ENCODE peak calls at places on chromosomes 12 and 14, in seven cellular contexts. One of them, this sample, is unnamed.

GRCh38 chr14:68596701-68597100 is 196.2 kb downstream of the ZFP36L1 start:
- DNase-seq in cardiac muscle cell: no peak
- DNase-seq in neural progenitor cell: no peak
- DNase-seq in adrenal gland: no peak
- DNase-seq in astrocyte of the spinal cord: no peak
- DNase-seq in tibial artery: peak
- DNase-seq in ovary: no peak
- DNase-seq in this sample: no peak

GRCh38 chr14:70907996-70908917 is 998 bp downstream of the PCNX1 start:
- DNase-seq in neural progenitor cell: peak
- DNase-seq in tibial artery: peak
- DNase-seq in adrenal gland: peak
- DNase-seq in ovary: peak
- DNase-seq in astrocyte of the spinal cord: peak
- DNase-seq in cardiac muscle cell: peak
- DNase-seq in this sample: no peak

GRCh38 chr12:6769003-6769389 is 2.8 kb downstream of the PTMS start:
- DNase-seq in astrocyte of the spinal cord: peak
- DNase-seq in tibial artery: peak
- DNase-seq in neural progenitor cell: peak
- DNase-seq in cardiac muscle cell: peak
- DNase-seq in ovary: peak
- DNase-seq in adrenal gland: no peak
- DNase-seq in this sample: no peak

GRCh38 chr12:124938606-124939427 is 24.4 kb upstream of the UBC start:
- DNase-seq in adrenal gland: peak
- DNase-seq in tibial artery: peak
- DNase-seq in ovary: peak
- DNase-seq in neural progenitor cell: peak
- DNase-seq in astrocyte of the spinal cord: peak
- DNase-seq in cardiac muscle cell: peak
- DNase-seq in this sample: peak

GRCh38 chr14:71855399-71856036 is 76.7 kb upstream of the RGS6 start:
- DNase-seq in cardiac muscle cell: peak
- DNase-seq in ovary: no peak
- DNase-seq in tibial artery: peak
- DNase-seq in astrocyte of the spinal cord: peak
- DNase-seq in adrenal gland: peak
- DNase-seq in neural progenitor cell: peak
- DNase-seq in this sample: peak

GRCh38 chr14:65940056-65940735 is 527.7 kb downstream of the FUT8 start:
- DNase-seq in neural progenitor cell: peak
- DNase-seq in adrenal gland: no peak
- DNase-seq in tibial artery: no peak
- DNase-seq in astrocyte of the spinal cord: no peak
- DNase-seq in cardiac muscle cell: peak
- DNase-seq in ovary: no peak
- DNase-seq in this sample: peak

GRCh38 chr12:126668538-126668937 is 1598.4 kb upstream of the TMEM132C start:
- DNase-seq in ovary: no peak
- DNase-seq in adrenal gland: peak
- DNase-seq in astrocyte of the spinal cord: peak
- DNase-seq in tibial artery: no peak
- DNase-seq in neural progenitor cell: no peak
- DNase-seq in cardiac muscle cell: no peak
- DNase-seq in this sample: peak

GRCh38 chr12:45216297-45216982 is 545 bp downstream of the ANO6 start:
- DNase-seq in ovary: peak
- DNase-seq in cardiac muscle cell: peak
- DNase-seq in tibial artery: peak
- DNase-seq in astrocyte of the spinal cord: peak
- DNase-seq in adrenal gland: peak
- DNase-seq in neural progenitor cell: peak
- DNase-seq in this sample: no peak

GRCh38 chr12:122528582-122528981 is 1.5 kb downstream of the KNTC1 start:
- DNase-seq in tibial artery: no peak
- DNase-seq in astrocyte of the spinal cord: no peak
- DNase-seq in ovary: no peak
- DNase-seq in neural progenitor cell: no peak
- DNase-seq in cardiac muscle cell: no peak
- DNase-seq in adrenal gland: no peak
- DNase-seq in this sample: no peak

GRCh38 chr12:25254271-25254880 is 3.6 kb upstream of the KRAS start:
- DNase-seq in astrocyte of the spinal cord: no peak
- DNase-seq in ovary: no peak
- DNase-seq in adrenal gland: no peak
- DNase-seq in neural progenitor cell: no peak
- DNase-seq in cardiac muscle cell: peak
- DNase-seq in tibial artery: no peak
- DNase-seq in this sample: no peak

GRCh38 chr14:28755930-28756895 is 10.4 kb upstream of the FOXG1 start:
- DNase-seq in tibial artery: no peak
- DNase-seq in cardiac muscle cell: no peak
- DNase-seq in neural progenitor cell: peak
- DNase-seq in astrocyte of the spinal cord: no peak
- DNase-seq in ovary: no peak
- DNase-seq in adrenal gland: no peak
- DNase-seq in this sample: no peak

GRCh38 chr12:52836042-52836466 is 1.9 kb upstream of the KRT79 start:
- DNase-seq in adrenal gland: no peak
- DNase-seq in neural progenitor cell: no peak
- DNase-seq in tibial artery: no peak
- DNase-seq in astrocyte of the spinal cord: peak
- DNase-seq in ovary: no peak
- DNase-seq in cardiac muscle cell: no peak
- DNase-seq in this sample: no peak

GRCh38 chr12:65584041-65584440 is 240.2 kb upstream of the HMGA2 start:
- DNase-seq in ovary: no peak
- DNase-seq in cardiac muscle cell: no peak
- DNase-seq in adrenal gland: no peak
- DNase-seq in neural progenitor cell: no peak
- DNase-seq in tibial artery: no peak
- DNase-seq in astrocyte of the spinal cord: no peak
- DNase-seq in this sample: no peak

GRCh38 chr14:54312166-54312801 is 84.5 kb upstream of the CDKN3 start:
- DNase-seq in adrenal gland: peak
- DNase-seq in ovary: no peak
- DNase-seq in astrocyte of the spinal cord: peak
- DNase-seq in cardiac muscle cell: no peak
- DNase-seq in neural progenitor cell: no peak
- DNase-seq in tibial artery: no peak
- DNase-seq in this sample: peak

GRCh38 chr14:91493169-91493568 is 16.9 kb downstream of the PPP4R3A start:
- DNase-seq in neural progenitor cell: no peak
- DNase-seq in adrenal gland: no peak
- DNase-seq in cardiac muscle cell: no peak
- DNase-seq in astrocyte of the spinal cord: no peak
- DNase-seq in ovary: no peak
- DNase-seq in tibial artery: no peak
- DNase-seq in this sample: no peak

GRCh38 chr12:99093166-99093565 is 448.1 kb downstream of the APAF1 start:
- DNase-seq in ovary: no peak
- DNase-seq in cardiac muscle cell: no peak
- DNase-seq in adrenal gland: no peak
- DNase-seq in neural progenitor cell: no peak
- DNase-seq in tibial artery: no peak
- DNase-seq in astrocyte of the spinal cord: no peak
- DNase-seq in this sample: no peak

GRCh38 chr14:68674538-68675232 is 118.2 kb downstream of the ZFP36L1 start:
- DNase-seq in cardiac muscle cell: no peak
- DNase-seq in ovary: no peak
- DNase-seq in adrenal gland: no peak
- DNase-seq in astrocyte of the spinal cord: no peak
- DNase-seq in tibial artery: peak
- DNase-seq in neural progenitor cell: no peak
- DNase-seq in this sample: no peak

GRCh38 chr12:76670776-76671175 is 93.1 kb upstream of the ZDHHC17 start:
- DNase-seq in tibial artery: no peak
- DNase-seq in cardiac muscle cell: no peak
- DNase-seq in ovary: no peak
- DNase-seq in adrenal gland: no peak
- DNase-seq in astrocyte of the spinal cord: peak
- DNase-seq in neural progenitor cell: no peak
- DNase-seq in this sample: peak

GRCh38 chr14:41642402-41643195 is 35.9 kb downstream of the LRFN5 start:
- DNase-seq in cardiac muscle cell: no peak
- DNase-seq in adrenal gland: no peak
- DNase-seq in tibial artery: no peak
- DNase-seq in astrocyte of the spinal cord: no peak
- DNase-seq in ovary: no peak
- DNase-seq in neural progenitor cell: no peak
- DNase-seq in this sample: no peak

GRCh38 chr14:104872469-104873341 is 7.6 kb downstream of the CEP170B start:
- DNase-seq in tibial artery: no peak
- DNase-seq in cardiac muscle cell: no peak
- DNase-seq in astrocyte of the spinal cord: no peak
- DNase-seq in adrenal gland: peak
- DNase-seq in ovary: no peak
- DNase-seq in neural progenitor cell: peak
- DNase-seq in this sample: no peak

GRCh38 chr12:52044284-52044983 is 6.8 kb upstream of the NR4A1 start:
- DNase-seq in tibial artery: peak
- DNase-seq in astrocyte of the spinal cord: peak
- DNase-seq in adrenal gland: peak
- DNase-seq in ovary: peak
- DNase-seq in cardiac muscle cell: no peak
- DNase-seq in neural progenitor cell: no peak
- DNase-seq in this sample: no peak

GRCh38 chr14:69191340-69192111 is at the start of gene EXD2:
- DNase-seq in astrocyte of the spinal cord: peak
- DNase-seq in tibial artery: peak
- DNase-seq in neural progenitor cell: peak
- DNase-seq in cardiac muscle cell: peak
- DNase-seq in ovary: peak
- DNase-seq in adrenal gland: peak
- DNase-seq in this sample: peak

DNA sequence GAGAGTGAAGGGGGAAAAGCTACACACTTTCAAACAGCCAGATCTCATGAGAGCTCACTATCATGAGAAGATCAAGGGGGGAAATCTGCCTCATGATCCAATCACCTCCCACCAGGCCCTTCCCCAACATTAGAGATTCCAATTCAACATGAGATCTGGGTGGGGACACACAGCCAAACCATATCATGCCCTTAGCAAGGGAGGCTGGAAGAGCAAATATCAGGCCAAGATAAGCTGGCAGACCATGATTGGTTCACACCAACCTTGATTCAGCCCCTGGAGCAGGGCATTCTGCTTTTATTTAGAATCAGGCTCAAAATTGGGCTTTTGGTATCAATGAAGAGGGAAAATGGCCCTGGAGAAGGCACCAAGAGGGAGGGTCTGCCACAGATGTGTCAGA is 137.4 kb downstream of the PRKCH start:
- DNase-seq in tibial artery: no peak
- DNase-seq in astrocyte of the spinal cord: no peak
- DNase-seq in ovary: no peak
- DNase-seq in adrenal gland: no peak
- DNase-seq in neural progenitor cell: no peak
- DNase-seq in cardiac muscle cell: no peak
- DNase-seq in this sample: no peak
- H3K4me3 ChIP-seq in tibial artery: no peak
- H3K4me3 ChIP-seq in astrocyte of the spinal cord: no peak
- H3K4me3 ChIP-seq in ovary: no peak
- H3K4me3 ChIP-seq in adrenal gland: no peak
- H3K4me3 ChIP-seq in neural progenitor cell: no peak
- H3K4me3 ChIP-seq in cardiac muscle cell: no peak
- H3K4me3 ChIP-seq in this sample: no peak

DNA sequence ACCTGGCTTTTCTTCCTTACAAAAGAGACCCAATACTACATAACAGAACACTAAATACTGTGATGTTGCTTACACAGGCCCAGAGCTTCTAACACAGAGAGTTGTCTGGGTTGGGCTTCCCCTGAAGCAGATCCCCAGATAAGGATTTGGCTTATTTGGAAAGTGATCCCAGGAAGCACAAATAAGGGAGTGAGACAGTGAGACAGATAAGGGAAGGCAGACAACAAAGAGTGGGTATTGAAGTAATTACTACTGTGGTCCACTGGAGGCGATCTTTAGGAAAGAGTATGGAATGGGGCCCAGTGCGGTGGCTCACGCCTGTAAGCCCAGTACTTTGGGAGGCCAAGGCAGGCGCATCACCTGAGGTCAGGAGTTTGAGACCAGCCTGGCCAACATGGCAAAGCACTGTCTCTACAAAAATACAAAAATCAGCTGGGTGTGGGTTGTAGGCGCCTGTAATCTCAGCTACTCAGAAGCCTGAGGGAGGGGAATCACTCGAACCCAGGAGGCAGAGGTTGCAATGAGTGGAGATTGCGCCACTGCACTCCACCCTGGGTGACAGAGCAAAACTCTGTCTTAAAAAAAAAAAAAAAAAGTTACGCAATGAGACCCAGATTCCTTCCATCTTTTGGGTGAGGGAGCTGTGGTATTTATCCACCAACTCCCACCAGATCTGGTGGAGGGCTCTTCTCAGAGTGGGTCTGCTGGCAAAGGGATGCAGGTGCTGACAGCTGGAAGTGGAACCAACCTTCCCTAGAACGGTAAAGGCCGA is 10.2 kb upstream of the C12orf43 start:
- DNase-seq in astrocyte of the spinal cord: no peak
- DNase-seq in neural progenitor cell: no peak
- DNase-seq in ovary: no peak
- DNase-seq in cardiac muscle cell: peak
- DNase-seq in tibial artery: no peak
- DNase-seq in adrenal gland: no peak
- DNase-seq in this sample: no peak
- TF ChIP-seq CTCF in astrocyte of the spinal cord: no peak
- TF ChIP-seq CTCF in neural progenitor cell: peak
- TF ChIP-seq CTCF in ovary: no peak
- TF ChIP-seq CTCF in cardiac muscle cell: peak
- TF ChIP-seq CTCF in tibial artery: no peak
- TF ChIP-seq CTCF in adrenal gland: no peak
- TF ChIP-seq CTCF in this sample: no peak

GRCh38 chr12:104570174-104570907 is 113.6 kb downstream of the CHST11 start:
- DNase-seq in neural progenitor cell: no peak
- DNase-seq in astrocyte of the spinal cord: no peak
- DNase-seq in adrenal gland: no peak
- DNase-seq in tibial artery: no peak
- DNase-seq in ovary: no peak
- DNase-seq in cardiac muscle cell: no peak
- DNase-seq in this sample: no peak
- H3K4me3 ChIP-seq in neural progenitor cell: no peak
- H3K4me3 ChIP-seq in astrocyte of the spinal cord: no peak
- H3K4me3 ChIP-seq in adrenal gland: no peak
- H3K4me3 ChIP-seq in tibial artery: no peak
- H3K4me3 ChIP-seq in ovary: no peak
- H3K4me3 ChIP-seq in cardiac muscle cell: no peak
- H3K4me3 ChIP-seq in this sample: no peak

DNA sequence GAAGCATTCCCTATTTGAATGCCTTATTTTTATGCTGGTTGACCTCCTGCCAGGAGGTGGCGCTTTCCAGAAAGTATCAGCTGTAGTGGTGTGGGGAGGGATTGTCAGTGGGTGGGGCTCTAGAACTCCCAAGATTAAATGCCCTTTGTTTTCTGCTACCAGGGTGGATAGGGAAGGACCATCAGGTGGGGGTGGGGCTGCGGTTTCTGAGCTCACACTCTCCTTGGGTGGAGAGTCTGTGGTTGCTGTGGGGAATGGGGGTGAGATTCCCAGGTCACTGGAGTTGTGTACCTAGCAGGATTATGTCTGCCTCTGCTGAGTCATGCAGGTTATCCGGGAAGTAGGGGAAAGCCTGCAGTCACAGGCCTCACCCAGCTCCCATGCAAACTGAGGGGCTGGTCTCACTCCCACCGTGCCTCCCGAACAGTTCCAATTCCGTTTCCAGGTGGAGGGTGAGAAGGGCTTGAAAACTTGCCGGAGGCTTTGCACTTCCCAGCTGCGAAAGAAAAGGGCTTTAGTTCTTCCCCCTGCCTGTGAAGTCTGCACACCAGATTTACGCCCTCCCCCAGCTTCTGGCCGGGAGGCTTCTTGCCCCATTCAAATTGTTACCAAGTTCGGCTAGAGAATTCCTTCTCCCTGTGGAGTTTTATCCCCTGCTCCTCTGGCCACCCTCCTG is 68.4 kb downstream of the ALG10B start:
- DNase-seq in adrenal gland: no peak
- DNase-seq in tibial artery: no peak
- DNase-seq in cardiac muscle cell: no peak
- DNase-seq in ovary: no peak
- DNase-seq in astrocyte of the spinal cord: no peak
- DNase-seq in neural progenitor cell: peak
- DNase-seq in this sample: no peak
- TF ChIP-seq CTCF in adrenal gland: no peak
- TF ChIP-seq CTCF in tibial artery: no peak
- TF ChIP-seq CTCF in cardiac muscle cell: no peak
- TF ChIP-seq CTCF in ovary: no peak
- TF ChIP-seq CTCF in astrocyte of the spinal cord: no peak
- TF ChIP-seq CTCF in neural progenitor cell: peak
- TF ChIP-seq CTCF in this sample: no peak

This sample was measured in HFF-Myc.